ENCODE peak calls at places on chromosomes 5 and 9, in five cellular contexts. X is GM03348, V is NAMALWA, K is Right ventricle myocardium superior, B is adipocyte. U is an unnamed sample.

GRCh38 chr5:124206540-124206939 is 539.9 kb downstream of the ZNF608 start:
- DNase-seq in B (no peak), V (no peak), X (no peak), K (no peak), U (no peak)

GRCh38 chr5:26572486-26572885 is 465.9 kb downstream of the CDH9 start:
- DNase-seq in V (no peak), K (no peak), B (no peak), X (no peak), U (no peak)

GRCh38 chr9:22103650-22104575 is 94.8 kb upstream of the CDKN2B start:
- DNase-seq in V (no peak), B (peak), X (no peak), K (no peak), U (no peak)

GRCh38 chr5:75507841-75508240 is 3.6 kb downstream of the CERT1 start:
- DNase-seq in B (no peak), K (no peak), V (no peak), X (no peak), U (no peak)

GRCh38 chr5:135008981-135009735 is 24.9 kb downstream of the PITX1 start:
- DNase-seq in V (no peak), B (no peak), X (no peak), K (no peak), U (no peak)

GRCh38 chr5:141637266-141637692 is 482 bp downstream of the RELL2 start:
- DNase-seq in B (peak), V (peak), K (no peak), X (no peak), U (peak)

GRCh38 chr9:112169368-112169767 is 5.7 kb downstream of the SUSD1 start:
- DNase-seq in B (no peak), K (no peak), X (no peak), V (no peak), U (no peak)

GRCh38 chr9:3191715-3192114 is 334.1 kb downstream of the RFX3 start:
- DNase-seq in B (no peak), X (no peak), K (no peak), V (no peak), U (no peak)

GRCh38 chr5:41748631-41749030 is 121.6 kb downstream of the OXCT1 start:
- DNase-seq in V (no peak), X (no peak), K (no peak), B (peak), U (no peak)

GRCh38 chr9:34256104-34256503 is 73.0 kb downstream of the KIF24 start:
- DNase-seq in X (no peak), V (peak), K (no peak), B (no peak), U (no peak)

GRCh38 chr5:75042511-75042910 is 9.8 kb downstream of the GCNT4 start:
- DNase-seq in B (no peak), V (no peak), X (no peak), K (no peak), U (no peak)

GRCh38 chr5:91104062-91104448 is 279.1 kb downstream of the ARRDC3 start:
- DNase-seq in X (no peak), K (no peak), B (no peak), V (no peak), U (no peak)

GRCh38 chr9:106587021-106587420 is 275.9 kb upstream of the ZNF462 start:
- DNase-seq in X (no peak), B (no peak), V (no peak), K (no peak), U (no peak)

GRCh38 chr9:93686880-93687236 is 110.5 kb downstream of the PHF2 start:
- DNase-seq in X (no peak), V (no peak), B (no peak), K (no peak), U (no peak)

GRCh38 chr9:118529210-118529609 is 825.0 kb downstream of the TLR4 start:
- DNase-seq in B (peak), X (peak), V (no peak), K (no peak), U (no peak)

GRCh38 chr9:13863112-13863511 is 450.8 kb downstream of the NFIB start:
- DNase-seq in K (peak), X (no peak), V (no peak), B (no peak), U (peak)

GRCh38 chr9:129570450-129571297 is 50.2 kb downstream of the C9orf50 start:
- DNase-seq in V (no peak), X (peak), K (peak), B (peak), U (peak)

GRCh38 chr5:56987171-56987570 is 35.2 kb upstream of the MIER3 start:
- DNase-seq in V (peak), B (no peak), K (no peak), X (no peak), U (no peak)

GRCh38 chr5:92886751-92887150 is 694.3 kb downstream of the NR2F1-AS1 start:
- DNase-seq in X (no peak), B (no peak), K (no peak), V (no peak), U (no peak)

GRCh38 chr9:35760651-35761050 is 6.6 kb upstream of the MSMP start:
- DNase-seq in B (peak), X (no peak), V (no peak), K (no peak), U (no peak)

GRCh38 chr5:174777116-174777515 is 52.7 kb downstream of the MSX2 start:
- DNase-seq in B (no peak), X (no peak), K (no peak), V (no peak), U (no peak)

GRCh38 chr5:159864885-159865622 is 51.2 kb upstream of the ADRA1B start:
- DNase-seq in V (no peak), B (no peak), K (no peak), X (peak), U (no peak)

GRCh38 chr5:165457854-165458481 is 1952.5 kb downstream of the MAT2B start:
- DNase-seq in B (peak), V (peak), X (peak), K (no peak), U (no peak)

GRCh38 chr5:126635585-126635984 is 34.8 kb downstream of the PHAX start:
- DNase-seq in B (no peak), V (no peak), K (no peak), X (no peak), U (no peak)

GRCh38 chr9:115422932-115423440 is 305.0 kb upstream of the TNC start:
- DNase-seq in B (no peak), X (no peak), K (no peak), V (no peak), U (no peak)